ENCODE peak calls at places on chromosomes 5 and 9, in nine cellular contexts. C, D, X, P, Q, N, W, T and G are unnamed samples.

GRCh38 chr5:62720036-62720441 is 141.4 kb downstream of the LRRC70 start:
- DNase-seq in C (peak; percentile 2), D (no peak), X (no peak), P (no peak), Q (no peak), N (peak; percentile 29), W (no peak), T (peak; percentile 26), G (no peak)

GRCh38 chr9:120474579-120475243 is 105.3 kb downstream of the CDK5RAP2 start:
- DNase-seq in C (no peak), D (no peak), X (no peak), P (no peak), Q (no peak), N (no peak), W (no peak), T (no peak), G (no peak)

GRCh38 chr5:39409036-39409435 is 15.7 kb downstream of the DAB2 start:
- DNase-seq in C (no peak), D (no peak), X (no peak), P (no peak), Q (no peak), N (no peak), W (no peak), T (no peak), G (no peak)

GRCh38 chr9:35277649-35278359 is 116.0 kb downstream of the UNC13B start:
- DNase-seq in C (no peak), D (no peak), X (no peak), P (peak; percentile 19), Q (no peak), N (no peak), W (peak; percentile 46), T (no peak), G (no peak)

GRCh38 chr5:24899180-24899579 is 254.4 kb upstream of the CDH10 start:
- DNase-seq in C (no peak), D (no peak), X (no peak), P (no peak), Q (no peak), N (no peak), W (no peak), T (no peak), G (no peak)

GRCh38 chr9:98330831-98331230 is 75.4 kb upstream of the TBC1D2 start:
- DNase-seq in C (no peak), D (no peak), X (no peak), P (no peak), Q (no peak), N (no peak), W (no peak), T (no peak), G (no peak)

GRCh38 chr5:143431789-143432188 is 28.3 kb upstream of the NR3C1 start:
- DNase-seq in C (no peak), D (no peak), X (no peak), P (no peak), Q (no peak), N (no peak), W (no peak), T (no peak), G (peak; percentile 6)

GRCh38 chr9:18043978-18044377 is 430.0 kb upstream of the ADAMTSL1 start:
- DNase-seq in C (no peak), D (no peak), X (no peak), P (no peak), Q (no peak), N (no peak), W (no peak), T (no peak), G (no peak)

GRCh38 chr5:40391642-40392041 is 288.1 kb upstream of the PTGER4 start:
- DNase-seq in C (no peak), D (no peak), X (no peak), P (no peak), Q (no peak), N (no peak), W (no peak), T (no peak), G (no peak)

GRCh38 chr5:149672701-149673455 is 57.2 kb upstream of the PPARGC1B start:
- DNase-seq in C (no peak), D (no peak), X (no peak), P (no peak), Q (no peak), N (no peak), W (no peak), T (no peak), G (no peak)

GRCh38 chr9:120905794-120906248 is 20.8 kb downstream of the TRAF1 start:
- DNase-seq in C (no peak), D (no peak), X (no peak), P (no peak), Q (no peak), N (no peak), W (no peak), T (no peak), G (no peak)

GRCh38 chr9:126721531-126722098 is 83.2 kb upstream of the ZBTB43 start:
- DNase-seq in C (no peak), D (peak; percentile 73), X (no peak), P (no peak), Q (no peak), N (no peak), W (no peak), T (peak; percentile 7), G (no peak)

GRCh38 chr5:24643880-24644279 is 898 bp downstream of the CDH10 start:
- DNase-seq in C (no peak), D (no peak), X (no peak), P (no peak), Q (no peak), N (no peak), W (no peak), T (no peak), G (no peak)

GRCh38 chr9:18396102-18396728 is 77.7 kb upstream of the ADAMTSL1 start:
- DNase-seq in C (no peak), D (no peak), X (no peak), P (no peak), Q (no peak), N (no peak), W (no peak), T (no peak), G (no peak)